ENCODE peak calls at places on chromosomes 11 and 22, in seven cellular contexts. S is activated CD4-positive, alpha-beta T cell treated with anti-CD3 and anti-CD28 coated beads, Interleukin-2, amount 10 ng/mL, durations not matched to agents 7 days and 5 days; N is activated naive CD4-positive, alpha-beta T cell; J is NCI-H774; W is fibroblast of the aortic adventitia; R is HAP-1; Z is LNCaP clone FGC. E is an unnamed sample.
A peak's percentile ranks its signal among the peaks of the same experiment; 100 is the strongest.

GRCh38 chr11:68841718-68842426 is at the start of gene CPT1A:
- DNase-seq in S (peak; percentile 73), N (peak; percentile 34), J (peak; percentile 82), W (peak; percentile 64), R (peak; percentile 71), Z (no peak), E (no peak)

GRCh38 chr11:60835472-60835871 is 6.4 kb upstream of the CCDC86 start:
- DNase-seq in S (no peak), N (no peak), J (no peak), W (peak; percentile 15), R (no peak), Z (no peak), E (no peak)

GRCh38 chr22:49393526-49393925 is 434.1 kb downstream of the BRD1 start:
- DNase-seq in S (no peak), N (no peak), J (no peak), W (no peak), R (no peak), Z (no peak), E (no peak)

GRCh38 chr11:15884792-15885540 is 471.4 kb downstream of the SOX6 start:
- DNase-seq in S (no peak), N (no peak), J (no peak), W (no peak), R (no peak), Z (no peak), E (no peak)

GRCh38 chr11:19076744-19077589 is 16.4 kb upstream of the MRGPRX2 start:
- DNase-seq in S (peak; percentile 67), N (peak; percentile 25), J (peak; percentile 20), W (peak; percentile 55), R (peak; percentile 35), Z (no peak), E (no peak)

GRCh38 chr11:88555018-88555828 is 217.7 kb upstream of the CTSC start:
- DNase-seq in S (no peak), N (no peak), J (no peak), W (peak; percentile 100), R (no peak), Z (no peak), E (peak; percentile 100)

GRCh38 chr22:33109532-33110148 is 51.5 kb upstream of the SYN3 start:
- DNase-seq in S (no peak), N (no peak), J (no peak), W (no peak), R (no peak), Z (no peak), E (no peak)

GRCh38 chr11:559020-559620 is 1.4 kb downstream of the LMNTD2 start:
- DNase-seq in S (no peak), N (no peak), J (no peak), W (no peak), R (no peak), Z (no peak), E (no peak)

GRCh38 chr11:496834-497564 is 10.0 kb downstream of the RNH1 start:
- DNase-seq in S (no peak), N (no peak), J (no peak), W (no peak), R (no peak), Z (no peak), E (no peak)

GRCh38 chr11:44572884-44573283 is 7.4 kb downstream of the CD82 start:
- DNase-seq in S (no peak), N (no peak), J (no peak), W (no peak), R (no peak), Z (no peak), E (no peak)

GRCh38 chr11:131644204-131644603 is 273.8 kb downstream of the NTM start:
- DNase-seq in S (no peak), N (no peak), J (no peak), W (no peak), R (no peak), Z (no peak), E (no peak)

E was measured in GM04504.